ENCODE peak calls at places on chromosomes 1 and 21, in four cellular contexts. O is heart left ventricle, Z is A549, U is right lobe of liver. T is an unnamed sample.
A peak's percentile ranks its signal among the peaks of the same experiment; 100 is the strongest.

GRCh38 chr1:181504294-181505115 is 21.2 kb downstream of the CACNA1E start:
- DNase-seq in O (no peak), Z (peak; percentile 51), U (no peak), T (no peak)

GRCh38 chr21:15631342-15631741 is 98.4 kb upstream of the USP25 start:
- DNase-seq in O (no peak), Z (peak; percentile 24), U (no peak), T (no peak)

GRCh38 chr21:29321217-29321616 is 22.5 kb downstream of the BACH1 start:
- DNase-seq in O (no peak), Z (no peak), U (no peak), T (no peak)

GRCh38 chr1:5108740-5109139 is 454.3 kb downstream of the AJAP1 start:
- DNase-seq in O (no peak), Z (no peak), U (no peak), T (no peak)

GRCh38 chr1:242147096-242147976 is 148.4 kb upstream of the MAP1LC3C start:
- DNase-seq in O (no peak), Z (peak; percentile 55), U (no peak), T (no peak)

GRCh38 chr1:65512967-65513777 is 92.7 kb downstream of the LEPR start:
- DNase-seq in O (no peak), Z (no peak), U (peak; percentile 58), T (no peak)

GRCh38 chr1:154994269-154994977 is 1.0 kb downstream of the LENEP start:
- DNase-seq in O (no peak), Z (no peak), U (no peak), T (no peak)

GRCh38 chr1:53321366-53321765 is 6.5 kb downstream of the LRP8 start:
- DNase-seq in O (no peak), Z (peak; percentile 17), U (no peak), T (no peak)

GRCh38 chr21:36654341-36654740 is 44.6 kb upstream of the SIM2 start:
- DNase-seq in O (no peak), Z (no peak), U (no peak), T (peak; percentile 74)

GRCh38 chr1:172601046-172601630 is 57.8 kb upstream of the FASLG start:
- DNase-seq in O (no peak), Z (no peak), U (no peak), T (no peak)

GRCh38 chr1:205916541-205916940 is 26.7 kb downstream of the SLC26A9 start:
- DNase-seq in O (no peak), Z (no peak), U (no peak), T (no peak)

GRCh38 chr1:88741413-88741812 is 57.3 kb downstream of the PKN2 start:
- DNase-seq in O (no peak), Z (no peak), U (no peak), T (no peak)

GRCh38 chr1:23481904-23482303 is 2.1 kb downstream of the ASAP3 start:
- DNase-seq in O (no peak), Z (no peak), U (no peak), T (no peak)

GRCh38 chr1:114718661-114719423 is 2.3 kb upstream of the NRAS start:
- DNase-seq in O (no peak), Z (no peak), U (no peak), T (no peak)

GRCh38 chr1:228664399-228664914 is 70.8 kb upstream of the RHOU start:
- DNase-seq in O (peak; percentile 72), Z (peak; percentile 84), U (peak; percentile 87), T (peak; percentile 18)

GRCh38 chr1:174204697-174205308 is 45.5 kb downstream of the RABGAP1L start:
- DNase-seq in O (no peak), Z (no peak), U (no peak), T (no peak)

GRCh38 chr1:48049823-48050539 is 52.8 kb upstream of the TRABD2B start:
- DNase-seq in O (no peak), Z (no peak), U (no peak), T (no peak)

GRCh38 chr1:28902738-28903137 is 11.6 kb upstream of the EPB41 start:
- DNase-seq in O (no peak), Z (no peak), U (no peak), T (no peak)

GRCh38 chr1:182069028-182069466 is 7.5 kb upstream of the ZNF648 start:
- DNase-seq in O (no peak), Z (peak; percentile 60), U (peak; percentile 54), T (no peak)

GRCh38 chr1:31029031-31029430 is 36.5 kb downstream of the PUM1 start:
- DNase-seq in O (no peak), Z (no peak), U (no peak), T (no peak)

GRCh38 chr1:214492405-214493075 is 58.9 kb downstream of the PTPN14 start:
- DNase-seq in O (no peak), Z (no peak), U (no peak), T (no peak)

GRCh38 chr1:36981771-36982622 is 52.3 kb downstream of the GRIK3 start:
- DNase-seq in O (no peak), Z (no peak), U (no peak), T (no peak)

GRCh38 chr1:243364330-243364729 is 108.5 kb downstream of the SDCCAG8 start:
- DNase-seq in O (no peak), Z (no peak), U (no peak), T (no peak)

GRCh38 chr1:64471218-64471719 is 1.3 kb downstream of the CACHD1 start:
- DNase-seq in O (peak; percentile 74), Z (no peak), U (no peak), T (no peak)

GRCh38 chr21:38806942-38807284 is 1.2 kb downstream of the ETS2 start:
- DNase-seq in O (no peak), Z (no peak), U (no peak), T (no peak)

GRCh38 chr1:240804475-240804874 is 192.5 kb upstream of the GREM2 start:
- DNase-seq in O (no peak), Z (no peak), U (no peak), T (no peak)

GRCh38 chr1:34362949-34363348 is 186.2 kb downstream of the C1orf94 start:
- DNase-seq in O (no peak), Z (no peak), U (no peak), T (no peak)

GRCh38 chr1:118184737-118185082 is 318 bp downstream of the SPAG17 start:
- DNase-seq in O (no peak), Z (peak; percentile 6), U (no peak), T (no peak)

GRCh38 chr1:96236156-96236739 is 485.3 kb upstream of the PTBP2 start:
- DNase-seq in O (no peak), Z (peak; percentile 51), U (no peak), T (peak; percentile 8)

GRCh38 chr1:111729271-111729921 is 9.8 kb downstream of the INKA2 start:
- DNase-seq in O (peak; percentile 79), Z (no peak), U (peak; percentile 28), T (no peak)

GRCh38 chr21:43874085-43874785 is 9.2 kb downstream of the AGPAT3 start:
- DNase-seq in O (no peak), Z (no peak), U (no peak), T (no peak)
- H3K27ac ChIP-seq in O (no peak overlapping the region), Z (no peak overlapping the region), U (no peak overlapping the region), T (no peak overlapping the region)

DNA sequence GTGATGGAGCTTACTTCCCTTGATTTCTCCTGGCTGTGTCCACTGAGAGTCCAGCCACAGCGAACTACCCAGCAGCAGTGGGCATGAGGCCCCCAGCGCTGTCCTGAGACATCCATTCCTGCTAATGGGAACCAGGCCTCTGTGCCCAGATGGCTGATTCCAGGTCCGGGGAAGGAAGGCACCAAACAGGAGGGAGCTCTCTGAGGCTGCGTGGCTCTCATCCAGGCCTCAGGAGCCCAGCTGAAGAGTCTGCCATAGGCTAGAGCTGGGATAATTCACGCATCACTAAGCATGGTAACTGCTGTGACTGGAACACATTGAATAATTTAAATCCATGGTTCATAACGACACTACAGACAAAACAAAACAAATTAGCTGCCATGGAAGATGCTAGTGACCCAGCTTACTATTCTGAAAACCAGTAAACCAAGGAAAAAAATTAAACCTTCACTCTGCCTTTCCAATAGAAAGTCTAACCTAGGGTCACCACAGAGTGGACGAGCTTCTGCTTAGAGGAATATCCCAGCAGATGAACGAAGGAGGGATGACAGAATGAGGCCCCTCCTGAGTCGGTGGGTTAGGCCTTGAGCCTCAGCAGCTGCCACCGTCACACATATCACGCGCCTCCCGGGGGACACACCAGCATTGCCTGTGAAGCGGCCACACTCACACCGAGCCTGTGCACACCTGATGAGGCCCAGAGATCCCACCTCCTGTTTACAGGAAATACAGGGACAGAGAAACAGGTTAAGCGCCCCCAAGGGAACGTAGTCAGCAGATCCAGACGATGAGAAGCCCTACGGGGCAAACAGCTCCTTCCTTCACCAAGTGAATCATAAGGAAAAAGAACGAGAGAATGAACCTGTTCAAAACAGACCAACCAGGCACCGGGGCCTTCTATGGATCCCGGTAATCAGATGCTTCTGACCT is 25.0 kb upstream of the LRRC47 start:
- DNase-seq in O (no peak), Z (no peak), U (no peak), T (no peak)
- H3K27ac ChIP-seq in O (no peak overlapping the region), Z (no peak overlapping the region), U (no peak overlapping the region), T (no peak overlapping the region)

GRCh38 chr1:201753492-201753891 is 75.5 kb upstream of the IPO9 start:
- DNase-seq in O (no peak), Z (no peak), U (no peak), T (no peak)

GRCh38 chr1:201752333-201752732 is 76.6 kb upstream of the IPO9 start:
- DNase-seq in O (no peak), Z (no peak), U (no peak), T (no peak)

GRCh38 chr1:201755200-201755599 is 73.8 kb upstream of the IPO9 start:
- DNase-seq in O (no peak), Z (no peak), U (no peak), T (no peak)

GRCh38 chr1:201756411-201756810 is 72.5 kb upstream of the IPO9 start:
- DNase-seq in O (no peak), Z (no peak), U (no peak), T (no peak)

GRCh38 chr1:201754353-201754752 is 74.6 kb upstream of the IPO9 start:
- DNase-seq in O (no peak), Z (no peak), U (no peak), T (no peak)
- H3K27ac ChIP-seq in O (peak overlapping the region; percentile 41), Z (no peak overlapping the region), U (no peak overlapping the region), T (no peak overlapping the region)

GRCh38 chr1:98210563-98210962 is 289.7 kb upstream of the DPYD start:
- DNase-seq in O (no peak), Z (no peak), U (no peak), T (no peak)
- H3K27ac ChIP-seq in O (no peak overlapping the region), Z (peak overlapping the region; percentile 82), U (no peak overlapping the region), T (no peak overlapping the region)

DNA sequence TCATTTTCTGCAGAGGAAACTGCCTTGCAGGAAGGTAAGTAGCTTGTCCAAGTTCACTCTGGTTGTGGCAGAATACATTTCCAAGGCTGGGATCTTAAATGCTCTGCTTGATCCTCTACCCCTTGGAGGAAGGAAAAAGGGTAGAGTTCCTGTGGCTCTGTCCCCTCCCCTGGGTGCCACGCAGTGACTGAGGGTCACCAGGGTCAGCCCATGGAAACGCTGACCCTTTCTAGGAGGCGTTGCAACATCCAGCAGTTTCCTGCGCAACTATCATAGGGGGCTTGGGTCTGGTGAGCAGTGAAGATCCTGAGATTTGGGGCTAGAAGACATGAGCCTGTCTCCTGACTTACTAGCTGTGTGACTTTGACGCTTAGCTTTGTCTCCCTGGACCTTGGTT is 29.4 kb upstream of the EPS8L3 start:
- DNase-seq in O (no peak), Z (no peak), U (peak; percentile 44), T (no peak)
- H3K27ac ChIP-seq in O (peak overlapping the region; percentile 45), Z (peak overlapping the region; percentile 98), U (no peak overlapping the region), T (no peak overlapping the region)

GRCh38 chr21:45957551-45957950 is 24.0 kb upstream of the COL6A1 start:
- DNase-seq in O (no peak), Z (no peak), U (no peak), T (no peak)
- H3K27ac ChIP-seq in O (peak overlapping the region; percentile 70), Z (no peak overlapping the region), U (no peak overlapping the region), T (no peak overlapping the region)